ENCODE peak calls at places on chromosomes 11 and 22, in eight cellular contexts. H, Z, L, O, G, Y, B and T are unnamed samples.
A peak's percentile ranks its signal among the peaks of the same experiment; 100 is the strongest.

GRCh38 chr11:94150056-94150455 is 21.4 kb downstream of the PANX1 start:
- DNase-seq in H (no peak), Z (no peak), L (no peak), O (no peak), G (no peak), Y (no peak), B (no peak), T (peak; percentile 54)

GRCh38 chr11:843086-843704 is 543 bp downstream of the TSPAN4 start:
- DNase-seq in H (no peak), Z (peak; percentile 30), L (no peak), O (peak; percentile 68), G (no peak), Y (no peak), B (no peak), T (no peak)

GRCh38 chr11:122634507-122634906 is 21.0 kb upstream of the UBASH3B start:
- DNase-seq in H (peak; percentile 64), Z (no peak), L (peak; percentile 75), O (no peak), G (no peak), Y (peak; percentile 85), B (peak; percentile 11), T (no peak)

GRCh38 chr11:94680426-94680825 is 87.7 kb upstream of the AMOTL1 start:
- DNase-seq in H (no peak), Z (no peak), L (no peak), O (no peak), G (no peak), Y (no peak), B (no peak), T (no peak)

GRCh38 chr11:76781861-76782500 is 1.2 kb upstream of the TSKU start:
- DNase-seq in H (no peak), Z (no peak), L (no peak), O (no peak), G (no peak), Y (no peak), B (no peak), T (peak; percentile 71)

GRCh38 chr11:1305558-1306056 is 3.8 kb downstream of the TOLLIP start:
- DNase-seq in H (no peak), Z (no peak), L (no peak), O (peak; percentile 12), G (no peak), Y (no peak), B (no peak), T (no peak)

GRCh38 chr11:100830978-100831732 is 144.1 kb downstream of the ARHGAP42 start:
- DNase-seq in H (peak; percentile 81), Z (peak; percentile 24), L (peak; percentile 82), O (no peak), G (no peak), Y (peak; percentile 80), B (no peak), T (peak; percentile 49)

GRCh38 chr22:39367040-39367439 is 17.2 kb downstream of the SYNGR1 start:
- DNase-seq in H (no peak), Z (no peak), L (no peak), O (no peak), G (no peak), Y (no peak), B (no peak), T (no peak)

DNA sequence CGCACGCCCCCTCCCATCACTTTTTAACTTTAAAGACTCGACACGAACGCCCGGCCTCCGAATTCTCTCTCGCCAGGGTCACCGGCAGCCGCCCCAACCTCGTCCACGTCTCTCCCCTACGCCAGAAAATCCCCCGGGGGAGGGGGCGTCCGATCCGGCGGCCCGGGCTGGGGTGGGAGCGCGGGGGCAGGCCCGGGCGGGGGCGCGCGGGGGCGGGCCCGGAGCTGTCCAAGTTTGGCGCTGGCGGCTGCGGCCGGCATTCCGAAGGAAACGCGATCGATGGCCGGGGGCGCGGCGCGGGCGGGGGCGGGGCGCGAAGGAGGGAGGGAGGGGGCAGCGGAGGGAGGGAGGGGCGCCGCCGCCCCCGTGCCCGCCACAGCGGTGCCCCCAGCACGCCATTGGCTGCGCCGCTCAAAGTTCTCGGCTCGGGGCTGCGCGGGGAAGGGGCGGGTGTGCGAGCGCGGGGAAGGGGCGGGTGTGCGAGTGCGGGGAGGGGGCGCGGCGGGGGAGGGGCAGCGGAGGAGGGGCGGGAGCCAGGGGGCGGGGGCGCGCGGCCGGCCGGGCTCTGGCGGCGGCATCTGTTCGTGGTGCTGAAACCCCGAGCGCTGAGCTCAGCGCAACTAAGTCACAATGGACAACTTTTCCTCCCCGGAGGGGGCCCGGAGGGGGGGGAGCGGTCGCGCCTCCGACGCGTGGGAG is 2.4 kb downstream of the PHF21B start:
- DNase-seq in H (peak; percentile 27), Z (no peak), L (peak; percentile 17), O (peak; percentile 91), G (no peak), Y (no peak), B (peak; percentile 96), T (peak; percentile 19)
- H4K20me1 ChIP-seq in H (no peaks in the 10 kb centered on the region), Z (no peaks in the 10 kb centered on the region), L (no peaks in the 10 kb centered on the region), O (no peaks in the 10 kb centered on the region), G (no peaks in the 10 kb centered on the region), Y (no peaks in the 10 kb centered on the region), B (peaks cover 44% of the 10 kb centered on the region), T (no peaks in the 10 kb centered on the region)

DNA sequence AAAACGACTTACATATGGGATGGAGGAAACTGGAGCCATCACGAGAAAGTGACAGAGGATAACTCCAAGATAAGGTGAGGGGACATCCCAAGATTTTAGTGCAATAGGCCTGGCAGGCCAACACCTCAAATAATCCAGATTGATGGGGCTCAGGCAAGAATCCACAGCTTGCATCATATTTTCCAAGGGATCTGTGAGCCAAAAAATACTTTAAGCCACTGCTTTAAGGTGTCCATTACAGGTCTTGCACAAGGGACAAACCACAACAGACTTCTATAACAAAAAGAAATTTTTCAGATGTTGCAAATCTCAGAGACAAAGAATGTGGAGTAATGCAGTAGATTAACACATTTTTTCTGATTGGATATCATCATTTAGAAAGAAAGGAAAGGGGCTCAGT is 45.6 kb downstream of the DENND5A start:
- DNase-seq in H (peak; percentile 80), Z (no peak), L (peak; percentile 67), O (no peak), G (no peak), Y (no peak), B (no peak), T (peak; percentile 41)
- H3K4me2 ChIP-seq in H (peak overlapping the region; percentile 40), Z (no peak overlapping the region), L (no peak overlapping the region), O (no peak overlapping the region), G (no peak overlapping the region), Y (no peak overlapping the region), B (no peak overlapping the region), T (peak overlapping the region; percentile 42)

GRCh38 chr11:68120212-68121066 is 749 bp downstream of the CHKA start:
- DNase-seq in H (peak; percentile 26), Z (peak; percentile 51), L (peak; percentile 18), O (peak; percentile 91), G (peak; percentile 32), Y (peak; percentile 47), B (peak; percentile 83), T (no peak)
- H4K20me1 ChIP-seq in H (peaks cover 16% of the 10 kb centered on the region), Z (no peaks in the 10 kb centered on the region), L (no peaks in the 10 kb centered on the region), O (no peaks in the 10 kb centered on the region), G (no peaks in the 10 kb centered on the region), Y (peaks cover 47% of the 10 kb centered on the region), B (peaks cover 8% of the 10 kb centered on the region), T (no peaks in the 10 kb centered on the region)

DNA sequence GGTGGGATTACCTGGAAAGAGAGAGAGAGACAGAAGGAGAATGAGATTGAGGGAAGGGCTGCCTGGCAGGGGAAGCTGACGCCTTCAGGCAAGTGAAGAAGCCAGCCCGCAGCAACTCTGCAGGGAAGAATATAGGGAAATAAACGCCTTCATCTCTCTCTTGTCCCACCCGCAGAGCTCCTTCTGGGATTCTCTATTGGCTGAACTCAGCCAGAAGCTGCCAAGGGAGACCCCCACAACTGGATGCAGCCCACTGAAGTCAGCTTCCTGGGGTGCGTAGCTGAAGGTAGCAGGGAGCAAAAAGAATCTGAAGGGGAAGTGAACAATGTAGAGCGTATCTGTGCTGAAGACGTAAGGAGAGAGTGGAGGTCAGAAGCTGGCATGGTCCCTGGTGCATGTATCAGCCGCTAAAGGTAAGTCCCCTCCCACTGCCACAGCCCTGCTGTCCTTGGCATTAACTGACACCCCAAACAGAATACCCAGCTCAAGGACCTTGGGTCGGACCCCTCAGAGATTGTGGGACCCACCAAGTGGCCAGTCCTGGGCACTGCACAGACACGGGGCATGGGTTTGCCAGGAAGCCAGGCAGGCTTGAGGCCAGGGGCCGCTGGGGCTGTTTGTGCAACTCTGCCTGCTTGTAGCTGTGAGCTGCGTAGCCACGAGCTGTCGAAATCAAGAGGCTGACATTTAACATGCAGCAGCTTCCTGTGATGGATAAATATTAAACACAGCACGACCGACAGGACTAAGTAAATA is 469.9 kb downstream of the MN1 start:
- DNase-seq in H (peak; percentile 27), Z (peak; percentile 62), L (peak; percentile 47), O (peak; percentile 81), G (no peak), Y (peak; percentile 4), B (peak; percentile 72), T (no peak)
- H3K4me2 ChIP-seq in H (peak overlapping the region; percentile 12), Z (no peak overlapping the region), L (no peak overlapping the region), O (no peak overlapping the region), G (no peak overlapping the region), Y (no peak overlapping the region), B (peak overlapping the region; percentile 46), T (no peak overlapping the region)

GRCh38 chr22:45672564-45673481 is 1.2 kb downstream of the ATXN10 start:
- DNase-seq in H (no peak), Z (no peak), L (no peak), O (no peak), G (no peak), Y (no peak), B (no peak), T (no peak)

GRCh38 chr22:45673482-45674175 is 2.0 kb downstream of the ATXN10 start:
- DNase-seq in H (no peak), Z (no peak), L (no peak), O (no peak), G (no peak), Y (no peak), B (no peak), T (no peak)

GRCh38 chr22:45671783-45672563 is at the start of gene ATXN10:
- DNase-seq in H (peak; percentile 65), Z (peak; percentile 77), L (peak; percentile 71), O (peak; percentile 80), G (no peak), Y (peak; percentile 61), B (peak; percentile 95), T (peak; percentile 72)

GRCh38 chr22:45667486-45667885 is 4.1 kb upstream of the ATXN10 start:
- DNase-seq in H (no peak), Z (no peak), L (no peak), O (no peak), G (no peak), Y (no peak), B (no peak), T (no peak)

GRCh38 chr22:45671051-45671782 is 417 bp upstream of the ATXN10 start:
- DNase-seq in H (no peak), Z (peak; percentile 13), L (no peak), O (peak; percentile 94), G (no peak), Y (no peak), B (peak; percentile 58), T (no peak)
- H4K20me1 ChIP-seq in H (peaks cover 36% of the 10 kb centered on the region), Z (peaks cover 3% of the 10 kb centered on the region), L (no peaks in the 10 kb centered on the region), O (peaks cover 32% of the 10 kb centered on the region), G (no peaks in the 10 kb centered on the region), Y (peaks cover 3% of the 10 kb centered on the region), B (peaks cover 39% of the 10 kb centered on the region), T (no peaks in the 10 kb centered on the region)

DNA sequence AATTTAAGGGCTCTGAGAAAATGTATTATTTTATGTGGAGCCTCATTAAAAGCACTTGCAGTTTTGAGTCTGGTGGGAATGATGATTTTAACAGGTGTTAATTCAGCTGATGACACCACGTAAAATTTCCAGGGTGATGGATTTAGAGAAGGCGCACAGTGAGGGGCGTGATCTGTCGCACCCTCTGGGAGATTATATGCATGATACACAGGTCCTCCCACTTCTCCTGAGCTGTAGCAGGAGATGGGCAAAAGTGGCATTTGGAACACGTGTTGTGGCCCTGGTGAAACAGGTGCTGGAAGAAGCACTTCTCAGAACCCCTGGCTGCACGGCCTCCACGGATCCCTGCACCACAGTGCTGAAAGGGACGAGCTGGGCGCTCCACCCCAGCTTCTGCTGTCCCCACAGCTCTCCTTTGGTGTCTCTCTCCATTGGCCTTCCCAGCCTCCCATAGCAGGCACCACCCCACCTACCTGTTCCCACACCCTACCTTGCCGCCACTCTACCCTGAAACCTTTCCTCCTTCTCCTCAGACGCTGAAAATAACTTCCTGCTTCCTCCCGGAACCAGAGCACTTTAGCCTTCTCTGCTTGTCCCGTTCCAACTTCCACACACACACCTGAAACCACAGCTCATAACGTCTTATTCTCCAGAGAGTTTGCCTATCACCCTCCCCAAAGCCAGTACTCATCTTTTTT is 6.9 kb upstream of the SORL1 start:
- DNase-seq in H (no peak), Z (no peak), L (no peak), O (no peak), G (no peak), Y (no peak), B (no peak), T (no peak)
- H3K4me2 ChIP-seq in H (no peak overlapping the region), Z (no peak overlapping the region), L (no peak overlapping the region), O (no peak overlapping the region), G (peak overlapping the region; percentile 39), Y (no peak overlapping the region), B (no peak overlapping the region), T (no peak overlapping the region)